ENCODE peak calls at places on chromosomes 11 and 22, in five cellular contexts. H is BJ, D is pancreas, S is tibial artery, Z is fibroblast of the aortic adventitia. G is an unnamed sample.

GRCh38 chr11:118138839-118139420 is 13.7 kb downstream of the SCN4B start:
- DNase-seq in H (no peak), D (no peak), S (no peak), Z (no peak), G (no peak)

GRCh38 chr11:64296830-64297721 is 3.1 kb upstream of the CATSPERZ start:
- DNase-seq in H (no peak), D (no peak), S (no peak), Z (no peak), G (no peak)

GRCh38 chr11:62882811-62883496 is 2.3 kb downstream of the SLC3A2 start:
- DNase-seq in H (no peak), D (no peak), S (no peak), Z (no peak), G (peak)

GRCh38 chr22:50184004-50184461 is 1.7 kb upstream of the TRABD start:
- DNase-seq in H (no peak), D (peak), S (peak), Z (peak), G (peak)

GRCh38 chr22:37448521-37449150 is 21.4 kb upstream of the ELFN2 start:
- DNase-seq in H (no peak), D (no peak), S (no peak), Z (no peak), G (no peak)

GRCh38 chr11:77475206-77475605 is 1.3 kb upstream of the PAK1 start:
- DNase-seq in H (no peak), D (no peak), S (no peak), Z (no peak), G (no peak)

GRCh38 chr11:80748207-80748606 is 1307.4 kb upstream of the TENM4 start:
- DNase-seq in H (no peak), D (no peak), S (no peak), Z (no peak), G (no peak)

GRCh38 chr11:10926801-10927200 is 68.9 kb upstream of the ZBED5 start:
- DNase-seq in H (no peak), D (no peak), S (no peak), Z (no peak), G (no peak)

GRCh38 chr22:28923826-28924732 is 40.7 kb downstream of the ZNRF3 start:
- DNase-seq in H (no peak), D (peak), S (no peak), Z (no peak), G (peak)

GRCh38 chr11:65035579-65035978 is 5.4 kb upstream of the SAC3D1 start:
- DNase-seq in H (no peak), D (no peak), S (no peak), Z (no peak), G (no peak)

GRCh38 chr11:2587976-2588748 is 111.6 kb downstream of the KCNQ1OT1 start:
- DNase-seq in H (no peak), D (peak), S (peak), Z (no peak), G (no peak)

GRCh38 chr11:134049303-134049702 is 19.6 kb upstream of the JAM3 start:
- DNase-seq in H (no peak), D (peak), S (no peak), Z (no peak), G (no peak)

GRCh38 chr11:14750911-14751310 is 107.3 kb downstream of the PDE3B start:
- DNase-seq in H (no peak), D (no peak), S (no peak), Z (no peak), G (no peak)

GRCh38 chr22:20646377-20646776 is 127.5 kb upstream of the SERPIND1 start:
- DNase-seq in H (no peak), D (no peak), S (no peak), Z (no peak), G (no peak)

GRCh38 chr11:19352736-19353110 is 112.0 kb upstream of the E2F8 start:
- DNase-seq in H (no peak), D (no peak), S (no peak), Z (no peak), G (no peak)

GRCh38 chr11:100687630-100688395 is 725 bp downstream of the ARHGAP42 start:
- DNase-seq in H (peak), D (no peak), S (peak), Z (peak), G (peak)

GRCh38 chr11:125593113-125593761 is 585 bp downstream of the STT3A start:
- DNase-seq in H (no peak), D (no peak), S (no peak), Z (peak), G (no peak)

GRCh38 chr11:85886089-85887056 is 31.2 kb downstream of the CCDC83 start:
- DNase-seq in H (peak), D (no peak), S (no peak), Z (peak), G (no peak)

GRCh38 chr11:60918941-60919275 is 5.0 kb downstream of the TMEM109 start:
- DNase-seq in H (no peak), D (no peak), S (no peak), Z (peak), G (no peak)

GRCh38 chr11:122038543-122038942 is 77.5 kb downstream of the BLID start:
- DNase-seq in H (peak), D (no peak), S (no peak), Z (peak), G (no peak)

GRCh38 chr11:115659061-115659963 is 155.1 kb upstream of the CADM1 start:
- DNase-seq in H (no peak), D (no peak), S (no peak), Z (no peak), G (no peak)

GRCh38 chr22:49086606-49087157 is 741.0 kb downstream of the BRD1 start:
- DNase-seq in H (no peak), D (no peak), S (peak), Z (no peak), G (no peak)

GRCh38 chr22:19430890-19431541 is 517 bp downstream of the HIRA start:
- DNase-seq in H (no peak), D (peak), S (no peak), Z (peak), G (peak)

GRCh38 chr11:96339704-96340554 is 3.1 kb downstream of the MAML2 start:
- DNase-seq in H (no peak), D (peak), S (peak), Z (peak), G (no peak)

GRCh38 chr11:97739892-97740782 is 1280.6 kb upstream of the CNTN5 start:
- DNase-seq in H (no peak), D (no peak), S (no peak), Z (peak), G (no peak)

GRCh38 chr22:49673048-49673447 is 154.6 kb downstream of the BRD1 start:
- DNase-seq in H (no peak), D (no peak), S (no peak), Z (no peak), G (no peak)

GRCh38 chr11:67389477-67389876 is 2.3 kb upstream of the RAD9A start:
- DNase-seq in H (no peak), D (no peak), S (no peak), Z (no peak), G (peak)

GRCh38 chr22:38163844-38164577 is 17.6 kb downstream of the PLA2G6 start:
- DNase-seq in H (no peak), D (no peak), S (peak), Z (no peak), G (no peak)

GRCh38 chr11:62601364-62602140 is at the start of gene MTA2:
- DNase-seq in H (peak), D (peak), S (peak), Z (peak), G (peak)

GRCh38 chr11:83140691-83141455 is 16.1 kb upstream of the PCF11 start:
- DNase-seq in H (no peak), D (no peak), S (no peak), Z (no peak), G (no peak)

GRCh38 chr11:47593934-47594855 is at the start of gene C1QTNF4:
- DNase-seq in H (no peak), D (no peak), S (no peak), Z (no peak), G (no peak)

GRCh38 chr11:47593492-47593933 is 698 bp downstream of the C1QTNF4 start:
- DNase-seq in H (no peak), D (no peak), S (no peak), Z (no peak), G (no peak)

GRCh38 chr11:47592276-47592675 is 1.9 kb downstream of the C1QTNF4 start:
- DNase-seq in H (no peak), D (no peak), S (no peak), Z (no peak), G (no peak)

GRCh38 chr11:47591764-47592163 is 2.4 kb downstream of the C1QTNF4 start:
- DNase-seq in H (no peak), D (no peak), S (no peak), Z (no peak), G (no peak)

GRCh38 chr11:47592970-47593369 is 1.2 kb downstream of the C1QTNF4 start:
- DNase-seq in H (no peak), D (no peak), S (no peak), Z (no peak), G (no peak)
- H3K4me3 ChIP-seq in H (no peak), D (no peak), S (no peak), Z (no peak), G (no peak)

DNA sequence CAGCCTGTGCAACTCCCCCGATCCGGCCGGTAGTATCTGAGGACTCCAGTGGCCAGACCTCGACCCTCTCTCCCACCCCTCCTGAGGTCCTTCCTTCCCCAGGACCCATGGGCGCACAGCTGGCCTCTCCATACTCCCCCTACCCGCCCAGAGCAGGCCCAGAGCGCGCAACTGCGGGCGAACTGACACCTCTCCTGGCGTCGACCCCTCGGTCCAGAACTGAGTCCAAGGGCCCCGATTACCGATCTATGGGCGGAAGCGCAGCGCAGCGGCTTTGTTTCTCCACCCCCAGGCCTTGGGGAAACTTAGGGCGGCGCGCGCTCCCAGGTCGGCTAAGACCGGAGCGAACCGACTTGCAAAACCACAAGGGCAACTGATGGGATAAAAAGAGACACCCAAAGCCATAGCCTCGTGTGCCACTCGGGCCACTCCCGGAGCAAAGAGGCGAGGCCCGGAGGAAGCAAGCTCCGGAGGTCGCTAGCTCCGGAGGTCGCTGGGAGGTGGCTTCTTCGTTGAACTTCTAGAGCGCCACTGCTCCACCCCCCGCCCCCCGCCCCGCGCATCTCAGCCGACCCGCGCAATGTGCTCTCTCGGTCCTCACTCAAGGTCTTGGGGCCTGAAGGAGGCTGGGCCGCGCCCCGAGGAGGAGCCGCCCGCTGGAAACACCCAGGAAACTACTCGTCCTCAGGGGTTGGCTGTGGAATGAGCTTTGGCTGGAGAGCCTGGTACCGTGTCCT is 9.8 kb upstream of the ALX4 start:
- DNase-seq in H (no peak), D (no peak), S (no peak), Z (no peak), G (no peak)
- H3K4me3 ChIP-seq in H (no peak), D (no peak), S (no peak), Z (no peak), G (no peak)

DNA sequence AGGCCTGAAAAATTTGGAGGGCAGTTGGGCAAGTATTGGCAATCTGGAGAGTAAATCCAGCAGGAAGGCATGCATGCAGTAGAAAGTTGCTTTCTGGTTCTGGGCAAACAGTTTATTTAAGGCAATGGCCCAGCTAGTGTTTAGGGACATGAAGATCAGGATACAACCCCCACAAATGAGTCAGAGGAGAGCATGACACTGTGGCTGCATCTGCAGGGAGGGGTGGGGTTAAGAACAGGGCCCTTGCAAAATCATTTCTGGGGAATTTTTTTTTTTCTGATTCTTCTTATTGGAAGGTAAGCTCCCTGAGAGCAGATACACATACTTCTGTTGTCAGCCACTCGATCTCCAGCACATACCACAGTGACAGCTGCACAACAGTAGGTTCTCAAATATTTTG is 61.1 kb downstream of the FDX1 start:
- DNase-seq in H (peak), D (no peak), S (peak), Z (peak), G (no peak)
- H3K4me3 ChIP-seq in H (no peak), D (no peak), S (no peak), Z (no peak), G (no peak)

DNA sequence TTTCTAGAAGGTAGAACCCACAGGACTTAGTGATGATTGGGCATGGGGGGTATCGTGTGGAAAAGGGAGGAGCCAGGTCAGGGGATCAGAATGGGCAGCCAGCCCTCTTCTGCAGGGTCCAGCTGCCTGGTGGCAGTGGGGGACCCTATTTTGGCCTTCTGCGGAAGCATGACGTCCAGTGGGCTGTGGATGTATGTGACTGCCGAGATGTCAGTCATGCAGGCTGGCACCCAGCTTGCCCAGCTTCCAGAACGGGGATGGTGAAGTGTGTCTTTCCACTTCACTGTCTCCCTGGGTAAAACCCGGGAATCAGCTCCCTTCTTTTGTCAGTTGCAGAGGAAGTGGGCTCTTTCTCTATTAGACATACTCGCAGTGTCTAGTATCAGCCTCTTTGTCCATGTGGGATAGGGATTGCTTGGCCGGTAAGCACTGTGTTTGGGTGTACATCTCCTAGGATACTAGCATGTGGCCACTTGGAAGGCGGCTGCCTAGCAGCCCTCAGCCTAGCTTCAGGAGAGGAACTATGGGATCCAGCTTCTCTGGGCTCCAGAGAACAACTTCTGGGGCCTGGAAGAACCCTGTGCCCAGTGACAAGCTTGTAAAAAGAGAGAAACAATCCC is 51.4 kb downstream of the GRIK4 start:
- DNase-seq in H (no peak), D (no peak), S (peak), Z (no peak), G (no peak)
- H3K4me3 ChIP-seq in H (no peak), D (no peak), S (no peak), Z (no peak), G (no peak)

GRCh38 chr11:3775761-3776406 is 21.5 kb downstream of the NUP98 start:
- DNase-seq in H (no peak), D (no peak), S (no peak), Z (peak), G (no peak)
- H3K4me3 ChIP-seq in H (no peak), D (no peak), S (no peak), Z (no peak), G (no peak)

GRCh38 chr22:40727607-40728325 is 48.5 kb downstream of the MCHR1 start:
- DNase-seq in H (no peak), D (no peak), S (peak), Z (no peak), G (no peak)

GRCh38 chr22:40732996-40733292 is 53.7 kb downstream of the MCHR1 start:
- DNase-seq in H (no peak), D (no peak), S (no peak), Z (no peak), G (no peak)

GRCh38 chr22:40733919-40734318 is 54.6 kb downstream of the MCHR1 start:
- DNase-seq in H (no peak), D (no peak), S (no peak), Z (no peak), G (no peak)

GRCh38 chr22:40729284-40729683 is 50.0 kb downstream of the MCHR1 start:
- DNase-seq in H (no peak), D (no peak), S (no peak), Z (no peak), G (no peak)

GRCh38 chr22:40728731-40729189 is 49.5 kb downstream of the MCHR1 start:
- DNase-seq in H (no peak), D (no peak), S (no peak), Z (peak), G (no peak)
- H3K4me3 ChIP-seq in H (no peak), D (no peak), S (no peak), Z (no peak), G (no peak)